ENCODE peak calls at places on chromosomes 11 and 22, in five cellular contexts. D is K562, Q is HepG2, U is GM12878, N is endothelial cell of umbilical vein. W is an unnamed sample.

GRCh38 chr11:122007611-122008071 is 108.4 kb downstream of the BLID start:
- DNase-seq in D (no peak), Q (no peak), U (no peak), N (no peak), W (no peak)

GRCh38 chr11:10975287-10975721 is 117.5 kb upstream of the ZBED5 start:
- DNase-seq in D (no peak), Q (no peak), U (no peak), N (no peak), W (no peak)

GRCh38 chr11:76073716-76074115 is 132.6 kb downstream of the WNT11 start:
- DNase-seq in D (no peak), Q (no peak), U (no peak), N (peak; percentile 55), W (no peak)

GRCh38 chr11:120835601-120836228 is 188.2 kb upstream of the TBCEL start:
- DNase-seq in D (no peak), Q (peak; percentile 5), U (peak; percentile 63), N (no peak), W (no peak)

GRCh38 chr11:17414317-17414737 is 25.9 kb upstream of the KCNJ11 start:
- DNase-seq in D (no peak), Q (no peak), U (no peak), N (no peak), W (no peak)

GRCh38 chr22:27148025-27148424 is 490.6 kb downstream of the MIAT start:
- DNase-seq in D (no peak), Q (no peak), U (no peak), N (no peak), W (no peak)

GRCh38 chr11:64568041-64568571 is 22.9 kb upstream of the SLC22A12 start:
- DNase-seq in D (no peak), Q (no peak), U (no peak), N (no peak), W (no peak)

GRCh38 chr22:20109411-20110358 is 6.2 kb upstream of the RANBP1 start:
- DNase-seq in D (no peak), Q (no peak), U (no peak), N (no peak), W (no peak)

GRCh38 chr22:48316245-48316875 is 1511.3 kb downstream of the BRD1 start:
- DNase-seq in D (no peak), Q (no peak), U (no peak), N (no peak), W (no peak)

GRCh38 chr22:38955250-38955775 is 2.1 kb upstream of the APOBEC3A start:
- DNase-seq in D (no peak), Q (no peak), U (no peak), N (no peak), W (no peak)

GRCh38 chr22:41417622-41418390 is 28.8 kb downstream of the TOB2 start:
- DNase-seq in D (no peak), Q (no peak), U (no peak), N (peak; percentile 24), W (peak; percentile 22)

GRCh38 chr22:45468872-45469572 is 33.7 kb upstream of the FBLN1 start:
- DNase-seq in D (no peak), Q (no peak), U (no peak), N (no peak), W (no peak)

GRCh38 chr22:48575567-48576332 is 1251.9 kb downstream of the BRD1 start:
- DNase-seq in D (no peak), Q (no peak), U (no peak), N (no peak), W (no peak)

GRCh38 chr11:12744831-12745502 is 70.7 kb downstream of the TEAD1 start:
- DNase-seq in D (no peak), Q (no peak), U (no peak), N (no peak), W (no peak)

GRCh38 chr11:116275634-116276033 is 497.2 kb downstream of the BUD13 start:
- DNase-seq in D (no peak), Q (no peak), U (no peak), N (no peak), W (peak; percentile 10)

GRCh38 chr11:92827132-92827531 is 142.3 kb upstream of the MTNR1B start:
- DNase-seq in D (no peak), Q (no peak), U (no peak), N (no peak), W (no peak)

GRCh38 chr22:35985361-35985760 is 43.3 kb downstream of the RBFOX2 start:
- DNase-seq in D (no peak), Q (no peak), U (no peak), N (no peak), W (no peak)

GRCh38 chr11:10540915-10541591 is at the start of gene RNF141:
- DNase-seq in D (peak; percentile 97), Q (peak; percentile 81), U (peak; percentile 60), N (peak; percentile 94), W (peak; percentile 84)

GRCh38 chr11:62307950-62308349 is 9.1 kb upstream of the SCGB1D4 start:
- DNase-seq in D (no peak), Q (no peak), U (no peak), N (no peak), W (no peak)

GRCh38 chr22:30869996-30870395 is 98.6 kb downstream of the MORC2 start:
- DNase-seq in D (no peak), Q (no peak), U (no peak), N (no peak), W (no peak)

GRCh38 chr11:120547871-120548681 is 36.5 kb downstream of the GRIK4 start:
- DNase-seq in D (no peak), Q (peak; percentile 91), U (no peak), N (peak; percentile 91), W (peak; percentile 44)

GRCh38 chr22:19039448-19039780 is 82.8 kb downstream of the DGCR2 start:
- DNase-seq in D (no peak), Q (no peak), U (no peak), N (no peak), W (no peak)

GRCh38 chr22:20014526-20015186 is 2.0 kb downstream of the ARVCF start:
- DNase-seq in D (no peak), Q (no peak), U (no peak), N (no peak), W (no peak)

GRCh38 chr11:26021026-26021425 is 310.9 kb upstream of the ANO3 start:
- DNase-seq in D (no peak), Q (no peak), U (no peak), N (no peak), W (no peak)

GRCh38 chr22:50605349-50606074 is 4.9 kb downstream of the MAPK8IP2 start:
- DNase-seq in D (no peak), Q (no peak), U (no peak), N (no peak), W (no peak)

GRCh38 chr22:43828711-43829447 is 16.8 kb upstream of the EFCAB6 start:
- DNase-seq in D (no peak), Q (no peak), U (no peak), N (no peak), W (peak; percentile 10)

GRCh38 chr22:46563381-46564083 is 26.1 kb upstream of the CELSR1 start:
- DNase-seq in D (peak; percentile 79), Q (peak; percentile 64), U (no peak), N (peak; percentile 48), W (peak; percentile 68)

GRCh38 chr22:20456064-20456721 is 18.6 kb upstream of the SCARF2 start:
- DNase-seq in D (peak; percentile 98), Q (peak; percentile 68), U (peak; percentile 44), N (peak; percentile 86), W (peak; percentile 54)

GRCh38 chr22:31474743-31475142 is 14.9 kb downstream of the EIF4ENIF1 start:
- DNase-seq in D (no peak), Q (no peak), U (no peak), N (no peak), W (no peak)

GRCh38 chr11:79086056-79086455 is 354.8 kb downstream of the TENM4 start:
- DNase-seq in D (no peak), Q (no peak), U (no peak), N (no peak), W (no peak)

GRCh38 chr11:83252266-83252665 is 33.9 kb downstream of the CCDC90B start:
- DNase-seq in D (no peak), Q (no peak), U (no peak), N (no peak), W (no peak)

GRCh38 chr11:119699227-119699626 is 29.8 kb downstream of the NECTIN1 start:
- DNase-seq in D (no peak), Q (peak; percentile 76), U (no peak), N (no peak), W (no peak)

GRCh38 chr22:29314537-29315285 is 786 bp downstream of the RASL10A start:
- DNase-seq in D (no peak), Q (no peak), U (no peak), N (no peak), W (no peak)
- TF ChIP-seq MYC in D (no peak), Q (no peak), U (no peak), N (no peak), W (no peak)

DNA sequence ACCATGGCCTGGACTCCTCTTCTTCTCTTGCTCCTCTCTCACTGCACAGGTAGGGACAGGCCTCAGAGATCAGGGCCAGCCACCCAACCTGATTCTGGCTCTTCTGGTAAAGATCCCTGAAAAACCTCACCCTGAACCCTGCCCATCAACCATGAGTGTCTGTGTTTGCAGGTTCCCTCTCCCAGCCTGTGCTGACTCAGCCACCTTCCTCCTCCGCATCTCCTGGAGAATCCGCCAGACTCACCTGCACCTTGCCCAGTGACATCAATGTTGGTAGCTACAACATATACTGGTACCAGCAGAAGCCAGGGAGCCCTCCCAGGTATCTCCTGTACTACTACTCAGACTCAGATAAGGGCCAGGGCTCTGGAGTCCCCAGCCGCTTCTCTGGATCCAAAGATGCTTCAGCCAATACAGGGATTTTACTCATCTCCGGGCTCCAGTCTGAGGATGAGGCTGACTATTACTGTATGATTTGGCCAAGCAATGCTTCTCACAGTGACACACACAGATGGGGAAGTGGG is 80.9 kb downstream of the ZNF280B start:
- DNase-seq in D (no peak), Q (no peak), U (no peak), N (no peak), W (no peak)
- H3K4me1 ChIP-seq in D (no peaks in the 10 kb centered on the region), Q (peaks cover 67% of the 10 kb centered on the region), U (no peaks in the 10 kb centered on the region), N (no peaks in the 10 kb centered on the region), W (no peaks in the 10 kb centered on the region)

GRCh38 chr22:34866501-34867171 is 199.3 kb upstream of the ISX start:
- DNase-seq in D (no peak), Q (no peak), U (no peak), N (no peak), W (no peak)
- H3K4me2 ChIP-seq in D (no peak overlapping the region), Q (no peak overlapping the region), U (no peak overlapping the region), N (no peak overlapping the region), W (no peak overlapping the region)

GRCh38 chr11:70203749-70204465 is 811 bp downstream of the FADD start:
- DNase-seq in D (peak; percentile 92), Q (peak; percentile 59), U (peak; percentile 40), N (peak; percentile 90), W (peak; percentile 56)
- TF ChIP-seq MYC in D (peak; percentile 49), Q (no peak), U (no peak), N (no peak), W (no peak)

GRCh38 chr11:73139476-73140198 is 2.5 kb downstream of the FCHSD2 start:
- DNase-seq in D (no peak), Q (peak; percentile 72), U (no peak), N (peak; percentile 89), W (no peak)
- H3K4me1 ChIP-seq in D (peaks cover 31% of the 10 kb centered on the region), Q (peaks cover 66% of the 10 kb centered on the region), U (peaks cover 20% of the 10 kb centered on the region), N (peaks cover 42% of the 10 kb centered on the region), W (peaks cover 16% of the 10 kb centered on the region)

W was measured in A549.